ENCODE peak calls at places on chromosomes 2 and 18, in six cellular contexts. One of them, this sample, is unnamed.

GRCh38 chr2:197255550-197255949 is 55.0 kb downstream of the ANKRD44 start:
- DNase-seq in tibial nerve: peak; percentile 42
- DNase-seq in endodermal cell: peak; percentile 78
- DNase-seq in lung: peak; percentile 60
- DNase-seq in H1: no peak
- DNase-seq in pancreas: no peak
- DNase-seq in this sample: no peak

GRCh38 chr2:127348421-127349000 is 39.3 kb downstream of the MAP3K2 start:
- DNase-seq in lung: no peak
- DNase-seq in H1: no peak
- DNase-seq in pancreas: no peak
- DNase-seq in endodermal cell: no peak
- DNase-seq in tibial nerve: no peak
- DNase-seq in this sample: peak; percentile 13

GRCh38 chr2:240291337-240291751 is 144.1 kb upstream of the GPC1 start:
- DNase-seq in tibial nerve: no peak
- DNase-seq in pancreas: no peak
- DNase-seq in H1: no peak
- DNase-seq in lung: no peak
- DNase-seq in endodermal cell: no peak
- DNase-seq in this sample: no peak

GRCh38 chr2:75027886-75028285 is 69.4 kb downstream of the POLE4 start:
- DNase-seq in H1: no peak
- DNase-seq in tibial nerve: no peak
- DNase-seq in pancreas: no peak
- DNase-seq in lung: no peak
- DNase-seq in endodermal cell: no peak
- DNase-seq in this sample: no peak

GRCh38 chr2:169112841-169113240 is 43.5 kb downstream of the DHRS9 start:
- DNase-seq in H1: no peak
- DNase-seq in endodermal cell: no peak
- DNase-seq in pancreas: no peak
- DNase-seq in tibial nerve: no peak
- DNase-seq in lung: no peak
- DNase-seq in this sample: no peak

GRCh38 chr2:47334356-47335136 is 68.4 kb upstream of the MSH2 start:
- DNase-seq in pancreas: peak; percentile 23
- DNase-seq in tibial nerve: no peak
- DNase-seq in H1: no peak
- DNase-seq in lung: no peak
- DNase-seq in endodermal cell: peak; percentile 82
- DNase-seq in this sample: peak; percentile 65

GRCh38 chr2:69387770-69388481 is 899 bp upstream of the GFPT1 start:
- DNase-seq in lung: no peak
- DNase-seq in H1: no peak
- DNase-seq in pancreas: no peak
- DNase-seq in tibial nerve: no peak
- DNase-seq in endodermal cell: no peak
- DNase-seq in this sample: no peak

GRCh38 chr18:54888933-54889332 is 60.7 kb downstream of the RAB27B start:
- DNase-seq in endodermal cell: no peak
- DNase-seq in tibial nerve: no peak
- DNase-seq in H1: no peak
- DNase-seq in pancreas: no peak
- DNase-seq in lung: no peak
- DNase-seq in this sample: peak; percentile 35

GRCh38 chr2:29011650-29012060 is 30.6 kb downstream of the TOGARAM2 start:
- DNase-seq in pancreas: peak; percentile 29
- DNase-seq in lung: peak; percentile 58
- DNase-seq in endodermal cell: peak; percentile 64
- DNase-seq in tibial nerve: peak; percentile 11
- DNase-seq in H1: no peak
- DNase-seq in this sample: no peak

GRCh38 chr2:98709530-98709929 is 21.4 kb downstream of the MGAT4A start:
- DNase-seq in H1: no peak
- DNase-seq in endodermal cell: no peak
- DNase-seq in tibial nerve: no peak
- DNase-seq in lung: no peak
- DNase-seq in pancreas: peak; percentile 50
- DNase-seq in this sample: no peak

GRCh38 chr2:219228026-219228744 is 1.3 kb downstream of the ATG9A start:
- DNase-seq in endodermal cell: no peak
- DNase-seq in tibial nerve: no peak
- DNase-seq in H1: no peak
- DNase-seq in pancreas: no peak
- DNase-seq in lung: no peak
- DNase-seq in this sample: no peak

GRCh38 chr18:9454061-9454703 is 21.1 kb upstream of the RALBP1 start:
- DNase-seq in pancreas: no peak
- DNase-seq in lung: no peak
- DNase-seq in tibial nerve: no peak
- DNase-seq in H1: no peak
- DNase-seq in endodermal cell: no peak
- DNase-seq in this sample: peak; percentile 81

GRCh38 chr2:176527141-176527901 is 258.1 kb downstream of the MTX2 start:
- DNase-seq in H1: no peak
- DNase-seq in pancreas: no peak
- DNase-seq in tibial nerve: no peak
- DNase-seq in endodermal cell: no peak
- DNase-seq in lung: no peak
- DNase-seq in this sample: no peak

GRCh38 chr18:11268691-11269686 is 119.6 kb upstream of the PIEZO2 start:
- DNase-seq in tibial nerve: peak; percentile 16
- DNase-seq in pancreas: no peak
- DNase-seq in H1: no peak
- DNase-seq in endodermal cell: no peak
- DNase-seq in lung: no peak
- DNase-seq in this sample: no peak

GRCh38 chr18:35983818-35984217 is 11.3 kb downstream of the RMP24 start:
- DNase-seq in H1: no peak
- DNase-seq in tibial nerve: no peak
- DNase-seq in pancreas: no peak
- DNase-seq in lung: no peak
- DNase-seq in endodermal cell: no peak
- DNase-seq in this sample: peak; percentile 48

GRCh38 chr2:105494683-105495425 is 96.0 kb upstream of the FHL2 start:
- DNase-seq in pancreas: no peak
- DNase-seq in tibial nerve: no peak
- DNase-seq in lung: no peak
- DNase-seq in endodermal cell: no peak
- DNase-seq in H1: no peak
- DNase-seq in this sample: no peak

GRCh38 chr2:39991298-39991697 is 212.2 kb upstream of the THUMPD2 start:
- DNase-seq in endodermal cell: no peak
- DNase-seq in H1: no peak
- DNase-seq in pancreas: no peak
- DNase-seq in tibial nerve: no peak
- DNase-seq in lung: no peak
- DNase-seq in this sample: peak; percentile 33

GRCh38 chr2:37809525-37809924 is 115.6 kb upstream of the RMDN2 start:
- DNase-seq in lung: peak; percentile 51
- DNase-seq in endodermal cell: peak; percentile 72
- DNase-seq in pancreas: peak; percentile 20
- DNase-seq in tibial nerve: peak; percentile 67
- DNase-seq in H1: no peak
- DNase-seq in this sample: peak; percentile 41

GRCh38 chr2:220334210-220334609 is 706.8 kb downstream of the SLC4A3 start:
- DNase-seq in pancreas: no peak
- DNase-seq in tibial nerve: no peak
- DNase-seq in endodermal cell: no peak
- DNase-seq in H1: no peak
- DNase-seq in lung: no peak
- DNase-seq in this sample: peak; percentile 33

GRCh38 chr2:73050011-73050617 is 21.4 kb downstream of the SFXN5 start:
- DNase-seq in H1: no peak
- DNase-seq in tibial nerve: no peak
- DNase-seq in endodermal cell: peak; percentile 81
- DNase-seq in pancreas: no peak
- DNase-seq in lung: no peak
- DNase-seq in this sample: no peak

GRCh38 chr2:240024766-240025165 is 376 bp downstream of the NDUFA10 start:
- DNase-seq in endodermal cell: no peak
- DNase-seq in H1: no peak
- DNase-seq in lung: no peak
- DNase-seq in tibial nerve: no peak
- DNase-seq in pancreas: no peak
- DNase-seq in this sample: no peak

GRCh38 chr2:15313657-15314056 is 247.5 kb downstream of the NBAS start:
- DNase-seq in H1: no peak
- DNase-seq in endodermal cell: no peak
- DNase-seq in pancreas: no peak
- DNase-seq in lung: no peak
- DNase-seq in tibial nerve: no peak
- DNase-seq in this sample: peak; percentile 66

GRCh38 chr2:31251851-31252250 is 17.9 kb downstream of the EHD3 start:
- DNase-seq in H1: no peak
- DNase-seq in tibial nerve: no peak
- DNase-seq in endodermal cell: no peak
- DNase-seq in pancreas: no peak
- DNase-seq in lung: no peak
- DNase-seq in this sample: no peak

GRCh38 chr2:121707344-121707919 is 29.2 kb downstream of the NIFK start:
- DNase-seq in lung: no peak
- DNase-seq in endodermal cell: no peak
- DNase-seq in tibial nerve: no peak
- DNase-seq in pancreas: peak; percentile 50
- DNase-seq in H1: no peak
- DNase-seq in this sample: no peak

GRCh38 chr2:13050764-13051163 is 334.0 kb downstream of the TRIB2 start:
- DNase-seq in pancreas: no peak
- DNase-seq in tibial nerve: no peak
- DNase-seq in lung: no peak
- DNase-seq in endodermal cell: no peak
- DNase-seq in H1: no peak
- DNase-seq in this sample: peak; percentile 22

GRCh38 chr2:16255120-16255519 is 314.8 kb downstream of the MYCN start:
- DNase-seq in tibial nerve: no peak
- DNase-seq in lung: no peak
- DNase-seq in endodermal cell: peak; percentile 1
- DNase-seq in H1: no peak
- DNase-seq in pancreas: no peak
- DNase-seq in this sample: peak; percentile 57

GRCh38 chr2:19358242-19359020 is at the start of gene OSR1:
- DNase-seq in pancreas: peak; percentile 40
- DNase-seq in endodermal cell: peak; percentile 91
- DNase-seq in lung: no peak
- DNase-seq in H1: no peak
- DNase-seq in tibial nerve: no peak
- DNase-seq in this sample: peak; percentile 29

GRCh38 chr2:222297600-222297935 is 1.2 kb downstream of the PAX3 start:
- DNase-seq in lung: no peak
- DNase-seq in endodermal cell: peak; percentile 73
- DNase-seq in H1: no peak
- DNase-seq in pancreas: no peak
- DNase-seq in tibial nerve: no peak
- DNase-seq in this sample: no peak

GRCh38 chr2:146323564-146323963 is 1521.3 kb upstream of the ACVR2A start:
- DNase-seq in lung: no peak
- DNase-seq in H1: no peak
- DNase-seq in endodermal cell: no peak
- DNase-seq in tibial nerve: no peak
- DNase-seq in pancreas: no peak
- DNase-seq in this sample: peak; percentile 30

GRCh38 chr18:30328839-30329238 is 713.7 kb downstream of the DSC3 start:
- DNase-seq in pancreas: no peak
- DNase-seq in tibial nerve: no peak
- DNase-seq in lung: no peak
- DNase-seq in endodermal cell: no peak
- DNase-seq in H1: no peak
- DNase-seq in this sample: peak; percentile 75

DNA sequence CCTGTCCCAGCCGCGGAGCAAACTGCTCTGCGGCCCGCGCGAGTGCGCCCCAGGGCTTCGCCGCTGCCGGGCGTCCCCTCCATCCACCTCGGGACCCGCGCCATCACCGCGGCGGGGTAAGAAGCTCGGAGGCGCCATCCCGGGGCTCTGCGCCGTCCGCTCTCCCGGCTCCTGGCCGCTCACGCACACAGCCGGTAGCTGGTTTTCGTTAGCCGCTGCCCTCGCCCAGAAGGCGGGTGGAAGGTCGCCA is 905 bp upstream of the GDF7 start:
- DNase-seq in tibial nerve: no peak
- DNase-seq in pancreas: no peak
- DNase-seq in endodermal cell: peak; percentile 76
- DNase-seq in lung: no peak
- DNase-seq in H1: no peak
- DNase-seq in this sample: no peak
- H3K4me3 ChIP-seq in tibial nerve: peak overlapping the region; percentile 37
- H3K4me3 ChIP-seq in pancreas: no peak overlapping the region
- H3K4me3 ChIP-seq in endodermal cell: peak overlapping the region; percentile 60
- H3K4me3 ChIP-seq in lung: no peak overlapping the region
- H3K4me3 ChIP-seq in H1: peak overlapping the region; percentile 55
- H3K4me3 ChIP-seq in this sample: no peak overlapping the region

GRCh38 chr2:97701186-97701585 is 12.2 kb upstream of the ZAP70 start:
- DNase-seq in tibial nerve: no peak
- DNase-seq in pancreas: no peak
- DNase-seq in H1: no peak
- DNase-seq in endodermal cell: no peak
- DNase-seq in lung: no peak
- DNase-seq in this sample: no peak
- TF ChIP-seq CTCF in tibial nerve: no peak
- TF ChIP-seq CTCF in pancreas: no peak
- TF ChIP-seq CTCF in H1: no peak
- TF ChIP-seq CTCF in endodermal cell: no peak
- TF ChIP-seq CTCF in lung: no peak
- TF ChIP-seq CTCF in this sample: no peak

DNA sequence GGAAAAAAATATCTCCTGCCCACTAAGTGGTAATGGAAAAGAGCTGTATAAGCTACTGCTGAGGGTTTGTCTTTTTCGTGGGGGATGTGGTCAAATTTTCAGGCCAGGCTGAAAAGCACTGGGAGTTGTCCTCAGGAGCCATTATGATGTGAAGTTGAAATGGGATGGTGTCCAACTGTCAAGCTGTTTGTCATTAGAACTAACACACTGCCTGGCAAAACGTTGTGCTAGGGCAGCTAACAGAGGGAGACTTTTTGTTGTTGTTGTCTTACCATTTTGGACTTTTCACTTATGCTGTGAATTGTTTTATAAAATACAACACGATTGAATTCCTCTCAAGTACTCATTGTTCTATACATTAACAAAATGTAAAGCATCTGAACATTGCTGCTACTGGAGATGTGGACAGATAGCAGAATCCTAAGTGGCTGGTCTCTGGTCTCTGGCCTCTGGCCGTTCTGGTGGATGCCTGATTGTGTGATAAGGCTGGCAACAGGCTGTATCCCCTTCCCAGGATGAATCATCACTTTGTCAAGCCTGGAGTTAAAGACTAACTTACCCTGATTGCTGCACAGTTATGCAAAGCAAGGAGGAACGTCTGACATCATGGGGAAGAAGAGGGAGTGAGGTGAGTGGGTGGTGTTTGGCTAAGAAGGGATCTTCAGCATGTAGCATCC is 2.3 kb downstream of the MYO1B start:
- DNase-seq in lung: no peak
- DNase-seq in endodermal cell: no peak
- DNase-seq in H1: peak; percentile 13
- DNase-seq in pancreas: peak; percentile 58
- DNase-seq in tibial nerve: no peak
- DNase-seq in this sample: peak; percentile 96
- H3K4me3 ChIP-seq in lung: no peak overlapping the region
- H3K4me3 ChIP-seq in endodermal cell: peak overlapping the region; percentile 97
- H3K4me3 ChIP-seq in H1: no peak overlapping the region
- H3K4me3 ChIP-seq in pancreas: no peak overlapping the region
- H3K4me3 ChIP-seq in tibial nerve: no peak overlapping the region
- H3K4me3 ChIP-seq in this sample: peak overlapping the region; percentile 89

GRCh38 chr2:230825354-230825753 is 39.4 kb upstream of the ITM2C start:
- DNase-seq in tibial nerve: no peak
- DNase-seq in pancreas: no peak
- DNase-seq in H1: no peak
- DNase-seq in lung: no peak
- DNase-seq in endodermal cell: no peak
- DNase-seq in this sample: no peak
- TF ChIP-seq CTCF in tibial nerve: no peak
- TF ChIP-seq CTCF in pancreas: no peak
- TF ChIP-seq CTCF in H1: no peak
- TF ChIP-seq CTCF in lung: no peak
- TF ChIP-seq CTCF in endodermal cell: no peak
- TF ChIP-seq CTCF in this sample: no peak